ENCODE peak calls at places on chromosomes 4 and X, in nine cellular contexts. G, Q, Z, S, F, K, X, H and T are unnamed samples. For H3K27me3, the result is how much of the 10 kb centered on the place peaks cover.

GRCh38 chrX:129606918-129607317 is 47.8 kb downstream of the APLN start:
- DNase-seq in G (peak), Q (peak), Z (no peak), S (peak), F (peak), K (peak), X (peak), H (peak), T (peak)

GRCh38 chr4:124499266-124499665 is 213.3 kb downstream of the ANKRD50 start:
- DNase-seq in G (no peak), Q (no peak), Z (no peak), S (no peak), F (peak), K (no peak), X (no peak), H (no peak), T (no peak)

GRCh38 chr4:25088342-25088952 is 57.7 kb upstream of the LGI2 start:
- DNase-seq in G (peak), Q (no peak), Z (no peak), S (no peak), F (no peak), K (no peak), X (no peak), H (no peak), T (peak)

GRCh38 chr4:7034262-7035081 is 8.7 kb upstream of the TADA2B start:
- DNase-seq in G (no peak), Q (no peak), Z (no peak), S (no peak), F (peak), K (peak), X (no peak), H (no peak), T (peak)

GRCh38 chr4:86307432-86307831 is 52.4 kb downstream of the MAPK10 start:
- DNase-seq in G (no peak), Q (no peak), Z (no peak), S (no peak), F (peak), K (no peak), X (no peak), H (no peak), T (no peak)

GRCh38 chr4:107037188-107037587 is 1.1 kb upstream of the DKK2 start:
- DNase-seq in G (peak), Q (peak), Z (no peak), S (no peak), F (peak), K (peak), X (peak), H (peak), T (peak)

GRCh38 chr4:181874582-181874981 is 368.6 kb upstream of the TENM3 start:
- DNase-seq in G (no peak), Q (no peak), Z (no peak), S (no peak), F (no peak), K (no peak), X (no peak), H (no peak), T (peak)

GRCh38 chrX:9337056-9337455 is 127.8 kb upstream of the TBL1X start:
- DNase-seq in G (no peak), Q (no peak), Z (no peak), S (no peak), F (peak), K (no peak), X (no peak), H (peak), T (no peak)

GRCh38 chr4:124095596-124095995 is 616.9 kb downstream of the ANKRD50 start:
- DNase-seq in G (no peak), Q (no peak), Z (no peak), S (no peak), F (no peak), K (no peak), X (no peak), H (no peak), T (no peak)

GRCh38 chrX:28665778-28666177 is 78.5 kb downstream of the IL1RAPL1 start:
- DNase-seq in G (no peak), Q (no peak), Z (no peak), S (no peak), F (no peak), K (no peak), X (no peak), H (no peak), T (no peak)

GRCh38 chr4:14524236-14524635 is 478.0 kb upstream of the CPEB2 start:
- DNase-seq in G (no peak), Q (no peak), Z (no peak), S (no peak), F (no peak), K (no peak), X (no peak), H (no peak), T (peak)

GRCh38 chr4:80071643-80072606 is 1.1 kb downstream of the ANTXR2 start:
- DNase-seq in G (no peak), Q (peak), Z (no peak), S (peak), F (peak), K (peak), X (peak), H (peak), T (peak)

GRCh38 chrX:48702032-48702431 is 5.5 kb downstream of the SUV39H1 start:
- DNase-seq in G (no peak), Q (no peak), Z (no peak), S (no peak), F (no peak), K (no peak), X (no peak), H (no peak), T (no peak)

GRCh38 chrX:124726881-124727280 is 380.5 kb downstream of the SH2D1A start:
- DNase-seq in G (no peak), Q (no peak), Z (no peak), S (no peak), F (no peak), K (no peak), X (no peak), H (no peak), T (no peak)

GRCh38 chrX:155819966-155820491 is 61.1 kb upstream of the VAMP7 start:
- DNase-seq in G (peak), Q (no peak), Z (peak), S (no peak), F (peak), K (peak), X (peak), H (peak), T (peak)

GRCh38 chr4:76208005-76208765 is 5.4 kb downstream of the SCARB2 start:
- DNase-seq in G (peak), Q (peak), Z (peak), S (no peak), F (peak), K (peak), X (peak), H (peak), T (peak)

GRCh38 chr4:93791570-93792195 is 36.9 kb upstream of the ATOH1 start:
- DNase-seq in G (peak), Q (peak), Z (no peak), S (no peak), F (peak), K (peak), X (peak), H (peak), T (peak)

GRCh38 chr4:77600521-77601451 is 4.8 kb upstream of the CXCL13 start:
- DNase-seq in G (peak), Q (no peak), Z (no peak), S (no peak), F (peak), K (peak), X (peak), H (no peak), T (peak)

GRCh38 chrX:22629105-22629725 is 356.5 kb downstream of the CBLL2 start:
- DNase-seq in G (no peak), Q (no peak), Z (no peak), S (no peak), F (peak), K (no peak), X (no peak), H (no peak), T (peak)

GRCh38 chrX:44889824-44890223 is 16.8 kb downstream of the KDM6A start:
- DNase-seq in G (no peak), Q (no peak), Z (no peak), S (no peak), F (no peak), K (no peak), X (no peak), H (no peak), T (no peak)

GRCh38 chrX:119693032-119693995 is at the start of gene SEPTIN6:
- DNase-seq in G (peak), Q (peak), Z (no peak), S (peak), F (peak), K (peak), X (peak), H (peak), T (peak)

GRCh38 chrX:69155786-69156520 is 9.3 kb downstream of the PJA1 start:
- DNase-seq in G (peak), Q (no peak), Z (no peak), S (no peak), F (no peak), K (no peak), X (peak), H (no peak), T (no peak)
- H3K27me3 ChIP-seq in G (under half), Q (under half), Z (under half), S (under half), F (half or more), K (under half), X (under half), H (under half), T (under half)

DNA sequence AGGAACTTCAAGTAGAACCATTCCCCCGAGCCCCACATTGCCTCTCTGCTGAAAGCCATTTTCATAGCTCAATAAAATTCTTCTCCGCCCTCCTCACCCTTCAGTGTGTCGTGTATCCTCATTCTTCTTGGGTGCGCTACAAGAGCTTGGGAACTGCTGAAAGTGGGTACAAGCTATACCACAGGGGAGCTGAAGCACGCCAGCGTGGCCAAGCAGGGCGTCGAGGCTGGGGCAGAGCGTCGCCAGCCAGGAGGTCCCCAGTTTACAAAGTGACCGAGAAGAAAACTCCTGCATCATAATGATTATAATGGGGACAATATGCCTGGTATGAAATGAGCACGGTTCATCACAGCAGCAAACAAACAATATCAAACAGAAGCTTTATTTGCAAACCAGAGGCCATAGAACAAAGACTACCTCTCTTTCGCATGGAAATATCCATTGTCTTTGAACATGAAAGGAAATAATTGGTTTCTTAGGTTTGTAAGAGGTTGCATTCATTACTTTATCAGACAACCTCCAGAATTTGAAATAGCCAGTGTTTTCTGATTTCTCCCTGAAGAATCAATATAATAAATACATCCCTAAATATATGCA is 34.3 kb downstream of the RELL1 start:
- DNase-seq in G (no peak), Q (no peak), Z (no peak), S (no peak), F (no peak), K (no peak), X (no peak), H (no peak), T (no peak)
- H3K4me3 ChIP-seq in G (no peak), Q (no peak), Z (no peak), S (no peak), F (no peak), K (no peak), X (no peak), H (no peak), T (no peak)

GRCh38 chr4:1521821-1522361 is 115.6 kb upstream of the NKX1-1 start:
- DNase-seq in G (no peak), Q (no peak), Z (no peak), S (no peak), F (no peak), K (no peak), X (no peak), H (no peak), T (no peak)
- H3K27me3 ChIP-seq in G (half or more), Q (under half), Z (under half), S (under half), F (half or more), K (under half), X (under half), H (under half), T (under half)

GRCh38 chrX:117936162-117936561 is 180.4 kb downstream of the KLHL13 start:
- DNase-seq in G (no peak), Q (no peak), Z (no peak), S (no peak), F (no peak), K (no peak), X (no peak), H (no peak), T (no peak)
- H3K4me3 ChIP-seq in G (no peak), Q (no peak), Z (no peak), S (no peak), F (no peak), K (no peak), X (no peak), H (no peak), T (no peak)

GRCh38 chr4:54660145-54660535 is 2.4 kb downstream of the KIT start:
- DNase-seq in G (no peak), Q (no peak), Z (no peak), S (no peak), F (no peak), K (no peak), X (no peak), H (no peak), T (no peak)
- H3K27me3 ChIP-seq in G (under half), Q (under half), Z (under half), S (under half), F (under half), K (under half), X (under half), H (under half), T (under half)

DNA sequence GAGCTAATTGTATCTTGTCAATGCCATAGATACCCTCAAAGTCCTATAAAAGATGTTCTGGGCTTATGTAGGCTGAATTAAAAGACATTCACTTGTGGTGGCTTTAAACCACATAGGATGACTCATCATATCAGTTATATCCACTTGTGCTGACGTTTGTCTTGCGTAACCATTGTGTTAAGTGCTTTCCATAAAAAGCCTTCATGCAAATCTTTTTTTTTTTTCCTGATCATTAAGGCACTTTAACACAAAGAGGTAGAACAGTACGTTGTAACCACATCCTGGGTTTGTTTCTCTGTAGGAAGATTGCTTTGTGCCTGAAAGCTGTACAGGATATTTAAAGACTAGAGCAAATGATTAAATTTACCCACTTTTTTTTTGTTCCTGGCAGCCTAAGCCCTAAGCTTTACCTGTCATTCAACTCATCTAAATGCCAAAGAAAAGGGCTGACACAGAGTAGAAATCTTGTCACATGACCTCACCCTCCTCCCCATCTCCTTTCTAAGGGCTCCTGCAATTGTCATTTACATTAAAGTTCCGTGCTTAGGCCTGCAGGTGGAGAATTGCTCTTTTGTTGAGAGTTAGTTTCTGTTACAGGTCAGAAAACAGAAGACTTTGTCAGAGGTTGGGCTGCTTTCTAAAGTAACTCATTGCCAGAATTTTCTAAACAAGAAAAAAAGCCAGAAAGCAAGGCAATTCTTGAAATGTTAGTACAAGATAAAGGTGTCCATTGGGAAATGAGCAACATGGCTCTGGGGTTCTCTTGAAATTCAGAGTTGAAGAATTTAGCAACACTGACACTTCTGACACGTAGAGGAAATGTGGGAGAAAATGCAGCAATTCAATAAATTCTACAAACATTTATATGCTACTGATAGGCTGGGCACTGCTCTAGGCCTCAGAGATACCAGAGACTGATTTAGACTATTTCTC is 555.6 kb downstream of the PPARGC1A start:
- DNase-seq in G (no peak), Q (no peak), Z (peak), S (no peak), F (peak), K (no peak), X (peak), H (no peak), T (peak)
- H3K4me3 ChIP-seq in G (no peak), Q (no peak), Z (no peak), S (no peak), F (no peak), K (no peak), X (no peak), H (no peak), T (no peak)

GRCh38 chr4:5932021-5932553 is 39.2 kb upstream of the CRMP1 start:
- DNase-seq in G (no peak), Q (no peak), Z (no peak), S (no peak), F (no peak), K (peak), X (no peak), H (no peak), T (no peak)

GRCh38 chr4:5928241-5928640 is 35.4 kb upstream of the CRMP1 start:
- DNase-seq in G (no peak), Q (no peak), Z (no peak), S (no peak), F (peak), K (no peak), X (no peak), H (no peak), T (no peak)

GRCh38 chr4:5927747-5928146 is 34.9 kb upstream of the CRMP1 start:
- DNase-seq in G (no peak), Q (no peak), Z (no peak), S (no peak), F (no peak), K (no peak), X (no peak), H (no peak), T (no peak)

GRCh38 chr4:5931526-5931925 is 38.6 kb upstream of the CRMP1 start:
- DNase-seq in G (no peak), Q (no peak), Z (no peak), S (no peak), F (no peak), K (no peak), X (no peak), H (no peak), T (no peak)

DNA sequence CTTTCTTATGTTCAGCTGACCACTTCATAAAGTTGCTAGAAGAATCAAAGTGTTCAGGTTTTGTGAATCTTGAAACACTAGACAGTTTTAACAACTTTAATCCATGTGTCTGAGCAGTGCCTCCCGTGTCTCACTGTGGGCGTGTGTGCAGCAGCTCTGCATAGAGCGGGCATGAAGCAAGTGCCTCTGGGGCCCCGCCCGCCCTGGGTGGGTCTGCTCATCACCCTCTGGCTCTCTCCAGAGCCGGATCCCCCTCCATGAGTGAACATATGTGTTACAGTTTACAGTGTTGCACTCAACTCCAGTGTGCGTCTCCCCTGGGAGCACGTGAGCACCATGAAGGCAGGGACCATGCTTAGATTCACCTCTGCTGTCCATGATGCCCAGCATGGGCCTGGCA is 37.6 kb upstream of the CRMP1 start:
- DNase-seq in G (no peak), Q (no peak), Z (no peak), S (no peak), F (no peak), K (no peak), X (no peak), H (no peak), T (no peak)
- H3K27me3 ChIP-seq in G (under half), Q (under half), Z (under half), S (under half), F (half or more), K (under half), X (under half), H (under half), T (under half)

GRCh38 chrX:17397074-17397473 is 22.1 kb downstream of the NHS start:
- DNase-seq in G (no peak), Q (no peak), Z (no peak), S (no peak), F (no peak), K (no peak), X (no peak), H (no peak), T (no peak)
- H3K4me3 ChIP-seq in G (no peak), Q (no peak), Z (no peak), S (no peak), F (no peak), K (no peak), X (no peak), H (no peak), T (no peak)

GRCh38 chrX:40087574-40088298 is 10.0 kb downstream of the BCOR start:
- DNase-seq in G (peak), Q (no peak), Z (no peak), S (no peak), F (peak), K (no peak), X (no peak), H (no peak), T (no peak)

GRCh38 chrX:40088803-40089540 is 8.8 kb downstream of the BCOR start:
- DNase-seq in G (no peak), Q (no peak), Z (no peak), S (no peak), F (peak), K (no peak), X (no peak), H (no peak), T (no peak)

GRCh38 chrX:40086569-40087335 is 11.0 kb downstream of the BCOR start:
- DNase-seq in G (no peak), Q (no peak), Z (no peak), S (no peak), F (peak), K (peak), X (no peak), H (no peak), T (no peak)

GRCh38 chrX:40090050-40090804 is 7.5 kb downstream of the BCOR start:
- DNase-seq in G (peak), Q (no peak), Z (no peak), S (no peak), F (peak), K (peak), X (no peak), H (no peak), T (no peak)

GRCh38 chrX:40088299-40088625 is 9.5 kb downstream of the BCOR start:
- DNase-seq in G (no peak), Q (no peak), Z (no peak), S (no peak), F (peak), K (no peak), X (no peak), H (no peak), T (no peak)
- H3K27me3 ChIP-seq in G (under half), Q (under half), Z (under half), S (under half), F (half or more), K (under half), X (under half), H (under half), T (under half)

GRCh38 chr4:98997176-98997575 is 1.7 kb downstream of the METAP1 start:
- DNase-seq in G (no peak), Q (no peak), Z (no peak), S (no peak), F (no peak), K (no peak), X (no peak), H (no peak), T (no peak)
- H3K4me3 ChIP-seq in G (no peak), Q (no peak), Z (no peak), S (no peak), F (no peak), K (no peak), X (no peak), H (no peak), T (no peak)